ENCODE peak calls at places on chromosomes 3 and 15, in five cellular contexts. O is NCI-H345, N is sigmoid colon, J is foreskin fibroblast, C is uterus. E is an unnamed sample.

GRCh38 chr3:117141821-117142220 is 432.2 kb downstream of the TUSC7 start:
- DNase-seq in O (no peak), N (no peak), J (no peak), C (no peak), E (no peak)

GRCh38 chr15:31365655-31366127 is 39.1 kb downstream of the KLF13 start:
- DNase-seq in O (no peak), N (peak), J (peak), C (peak), E (no peak)

GRCh38 chr15:90191795-90192494 is 9.2 kb upstream of the SEMA4B start:
- DNase-seq in O (peak), N (peak), J (no peak), C (peak), E (peak)

GRCh38 chr15:84982301-84982920 is 755 bp downstream of the PDE8A start:
- DNase-seq in O (no peak), N (peak), J (no peak), C (peak), E (no peak)

GRCh38 chr15:66839511-66840112 is 137.6 kb downstream of the SMAD6 start:
- DNase-seq in O (no peak), N (no peak), J (no peak), C (no peak), E (no peak)

GRCh38 chr3:136465296-136465695 is 215.2 kb downstream of the PCCB start:
- DNase-seq in O (no peak), N (no peak), J (peak), C (no peak), E (no peak)

GRCh38 chr3:188358787-188359493 is 205.0 kb downstream of the LPP start:
- DNase-seq in O (no peak), N (no peak), J (no peak), C (no peak), E (no peak)

GRCh38 chr3:196620228-196620627 is 19.3 kb upstream of the NRROS start:
- DNase-seq in O (no peak), N (peak), J (no peak), C (no peak), E (no peak)

GRCh38 chr3:38454179-38454883 is 641 bp downstream of the ACVR2B start:
- DNase-seq in O (peak), N (no peak), J (no peak), C (peak), E (peak)

GRCh38 chr3:81442758-81443456 is 318.5 kb downstream of the GBE1 start:
- DNase-seq in O (no peak), N (no peak), J (no peak), C (no peak), E (no peak)

GRCh38 chr15:40430271-40430805 is 10.4 kb upstream of the BAHD1 start:
- DNase-seq in O (no peak), N (no peak), J (no peak), C (no peak), E (no peak)

GRCh38 chr3:197501496-197501878 is 54.3 kb downstream of the BDH1 start:
- DNase-seq in O (no peak), N (no peak), J (no peak), C (no peak), E (peak)

GRCh38 chr15:55033574-55033973 is 163.2 kb downstream of the RSL24D1 start:
- DNase-seq in O (no peak), N (no peak), J (no peak), C (no peak), E (no peak)

GRCh38 chr3:183635107-183635430 is 354 bp upstream of the KLHL24 start:
- DNase-seq in O (no peak), N (no peak), J (no peak), C (no peak), E (no peak)

GRCh38 chr15:77064539-77065308 is 6.2 kb downstream of the TSPAN3 start:
- DNase-seq in O (no peak), N (no peak), J (no peak), C (no peak), E (no peak)

GRCh38 chr3:72797773-72798543 is 50.3 kb downstream of the SHQ1 start:
- DNase-seq in O (peak), N (no peak), J (no peak), C (no peak), E (peak)

GRCh38 chr15:90716976-90717821 is at the start of gene BLM:
- DNase-seq in O (peak), N (peak), J (peak), C (peak), E (peak)

GRCh38 chr3:146342971-146343370 is 92.1 kb upstream of the PLSCR4 start:
- DNase-seq in O (no peak), N (no peak), J (peak), C (no peak), E (no peak)

GRCh38 chr3:11904157-11904556 is 57.5 kb upstream of the TAMM41 start:
- DNase-seq in O (no peak), N (no peak), J (no peak), C (no peak), E (no peak)

GRCh38 chr3:23203651-23204111 is 554 bp downstream of the UBE2E2 start:
- DNase-seq in O (no peak), N (peak), J (peak), C (no peak), E (no peak)